ENCODE peak calls at places on chromosomes 7 and 10, in ten cellular contexts. T is left ventricle myocardium inferior, L is heart left ventricle, C is fibroblast of lung, W is A673, S is hepatocyte, N is HepG2, M is uterus, I is upper lobe of right lung, X is right atrium auricular region. P is an unnamed sample.

GRCh38 chr10:90289037-90289436 is 568.8 kb downstream of the HTR7 start:
- DNase-seq in T (no peak), L (no peak), C (peak; percentile 60), W (no peak), S (no peak), N (no peak), M (no peak), I (no peak), X (no peak), P (peak; percentile 61)

GRCh38 chr7:5320802-5321396 is 38.2 kb downstream of the SLC29A4 start:
- DNase-seq in T (no peak), L (no peak), C (no peak), W (no peak), S (no peak), N (no peak), M (no peak), I (no peak), X (no peak), P (no peak)

GRCh38 chr7:86025807-86026206 is 617.9 kb upstream of the GRM3 start:
- DNase-seq in T (no peak), L (no peak), C (no peak), W (no peak), S (no peak), N (no peak), M (no peak), I (no peak), X (no peak), P (peak; percentile 0)

GRCh38 chr7:44224951-44225565 is 24.3 kb downstream of the YKT6 start:
- DNase-seq in T (no peak), L (no peak), C (no peak), W (no peak), S (no peak), N (no peak), M (no peak), I (no peak), X (no peak), P (no peak)

GRCh38 chr7:18768256-18768655 is 272.7 kb downstream of the HDAC9 start:
- DNase-seq in T (no peak), L (no peak), C (peak; percentile 62), W (no peak), S (no peak), N (no peak), M (no peak), I (no peak), X (no peak), P (no peak)

GRCh38 chr10:37275216-37275777 is 149.9 kb downstream of the ANKRD30A start:
- DNase-seq in T (no peak), L (no peak), C (no peak), W (no peak), S (no peak), N (no peak), M (no peak), I (no peak), X (no peak), P (no peak)

GRCh38 chr7:159049266-159050025 is 95.2 kb downstream of the VIPR2 start:
- DNase-seq in T (no peak), L (no peak), C (no peak), W (no peak), S (no peak), N (no peak), M (no peak), I (peak; percentile 26), X (peak; percentile 34), P (no peak)

GRCh38 chr7:44881610-44882009 is 3.7 kb downstream of the PURB start:
- DNase-seq in T (no peak), L (no peak), C (peak; percentile 91), W (no peak), S (no peak), N (no peak), M (no peak), I (no peak), X (no peak), P (peak; percentile 79)

GRCh38 chr10:37854606-37855005 is 2.8 kb downstream of the ZNF248 start:
- DNase-seq in T (no peak), L (no peak), C (no peak), W (no peak), S (no peak), N (no peak), M (no peak), I (no peak), X (no peak), P (no peak)

GRCh38 chr7:150937848-150938561 is 40.1 kb downstream of the KCNH2 start:
- DNase-seq in T (no peak), L (no peak), C (peak; percentile 70), W (peak; percentile 33), S (no peak), N (no peak), M (no peak), I (peak; percentile 38), X (no peak), P (peak; percentile 82)

GRCh38 chr10:60964257-60965235 is 20.6 kb upstream of the RHOBTB1 start:
- DNase-seq in T (peak; percentile 58), L (peak; percentile 60), C (peak; percentile 86), W (peak; percentile 90), S (peak; percentile 85), N (peak; percentile 63), M (peak; percentile 68), I (no peak), X (peak; percentile 77), P (peak; percentile 95)

GRCh38 chr10:101216207-101216607 is 13.1 kb downstream of the LBX1 start:
- DNase-seq in T (no peak), L (no peak), C (no peak), W (peak; percentile 52), S (no peak), N (no peak), M (no peak), I (no peak), X (no peak), P (no peak)

GRCh38 chr10:101216631-101217425 is 12.4 kb downstream of the LBX1 start:
- DNase-seq in T (no peak), L (no peak), C (no peak), W (no peak), S (no peak), N (no peak), M (no peak), I (no peak), X (no peak), P (no peak)

GRCh38 chr10:101219137-101219945 is 9.9 kb downstream of the LBX1 start:
- DNase-seq in T (no peak), L (no peak), C (no peak), W (no peak), S (no peak), N (no peak), M (no peak), I (no peak), X (no peak), P (no peak)

GRCh38 chr10:101218423-101219136 is 10.7 kb downstream of the LBX1 start:
- DNase-seq in T (no peak), L (no peak), C (no peak), W (no peak), S (no peak), N (no peak), M (no peak), I (no peak), X (no peak), P (no peak)

GRCh38 chr10:101217450-101218281 is 11.6 kb downstream of the LBX1 start:
- DNase-seq in T (no peak), L (no peak), C (peak; percentile 37), W (peak; percentile 70), S (peak; percentile 76), N (peak; percentile 35), M (no peak), I (no peak), X (no peak), P (no peak)
- TF ChIP-seq CTCF in T (peak; percentile 21), L (peak; percentile 28), C (peak; percentile 34), W (peak; percentile 71), S (peak; percentile 52), N (peak; percentile 83), M (no peak), I (peak; percentile 18), X (peak; percentile 44), P (peak; percentile 70)

GRCh38 chr7:104161244-104161643 is 46.6 kb downstream of the ORC5 start:
- DNase-seq in T (no peak), L (no peak), C (no peak), W (no peak), S (no peak), N (no peak), M (no peak), I (no peak), X (no peak), P (no peak)
- H3K4me3 ChIP-seq in T (no peak overlapping the region), L (no peak overlapping the region), C (no peak overlapping the region), W (no peak overlapping the region), S (no peak overlapping the region), N (no peak overlapping the region), M (no peak overlapping the region), I (no peak overlapping the region), X (no peak overlapping the region), P (no peak overlapping the region)

GRCh38 chr10:100793055-100793454 is 47.7 kb downstream of the PAX2 start:
- DNase-seq in T (no peak), L (no peak), C (no peak), W (no peak), S (no peak), N (no peak), M (no peak), I (peak; percentile 23), X (no peak), P (no peak)
- H3K27me3 ChIP-seq in T (peaks cover 98% of the 10 kb centered on the region), L (peaks cover 7% of the 10 kb centered on the region), C (peaks cover 6% of the 10 kb centered on the region), W (peaks cover 17% of the 10 kb centered on the region), S (peaks cover 22% of the 10 kb centered on the region), N (peaks cover 34% of the 10 kb centered on the region), M (no peaks in the 10 kb centered on the region), I (peaks cover 17% of the 10 kb centered on the region), X (no peaks in the 10 kb centered on the region), P (peaks cover 2% of the 10 kb centered on the region)

GRCh38 chr10:2989292-2989947 is 77.9 kb upstream of the PFKP start:
- DNase-seq in T (no peak), L (no peak), C (no peak), W (peak; percentile 21), S (no peak), N (no peak), M (no peak), I (no peak), X (no peak), P (no peak)

GRCh38 chr10:2993636-2994035 is 73.7 kb upstream of the PFKP start:
- DNase-seq in T (no peak), L (no peak), C (no peak), W (no peak), S (no peak), N (no peak), M (no peak), I (no peak), X (no peak), P (no peak)

GRCh38 chr10:2994562-2994961 is 72.8 kb upstream of the PFKP start:
- DNase-seq in T (no peak), L (no peak), C (peak; percentile 85), W (no peak), S (no peak), N (no peak), M (no peak), I (no peak), X (no peak), P (no peak)

GRCh38 chr10:2990764-2991163 is 76.6 kb upstream of the PFKP start:
- DNase-seq in T (no peak), L (no peak), C (no peak), W (peak; percentile 59), S (no peak), N (peak; percentile 39), M (no peak), I (no peak), X (no peak), P (no peak)

GRCh38 chr10:2992401-2993198 is 74.7 kb upstream of the PFKP start:
- DNase-seq in T (no peak), L (no peak), C (peak; percentile 74), W (no peak), S (no peak), N (no peak), M (no peak), I (no peak), X (no peak), P (no peak)
- TF ChIP-seq CTCF in T (no peak), L (no peak), C (peak; percentile 32), W (peak; percentile 44), S (peak; percentile 13), N (no peak), M (no peak), I (no peak), X (no peak), P (no peak)

P was measured in bronchial epithelial cell.